ENCODE peak calls at places on chromosomes 12 and 14, in five cellular contexts. H is endothelial cell, D is SK-N-MC, E is MCF 10A, N is NCI-H1105. P is an unnamed sample.
A peak's percentile ranks its signal among the peaks of the same experiment; 100 is the strongest.

GRCh38 chr12:116172224-116172849 is 105.2 kb downstream of the MED13L start:
- DNase-seq in H (no peak), D (no peak), E (peak; percentile 27), N (no peak), P (no peak)

GRCh38 chr14:19947413-19948090 is 16.8 kb downstream of the OR4K1 start:
- DNase-seq in H (no peak), D (no peak), E (no peak), N (no peak), P (no peak)

GRCh38 chr14:79018846-79019245 is 848.7 kb downstream of the NRXN3 start:
- DNase-seq in H (no peak), D (no peak), E (no peak), N (no peak), P (peak; percentile 83)

GRCh38 chr12:131928080-131928764 is 854 bp upstream of the PUS1 start:
- DNase-seq in H (no peak), D (no peak), E (no peak), N (no peak), P (no peak)

GRCh38 chr12:132345126-132345525 is 15.7 kb upstream of the GALNT9 start:
- DNase-seq in H (no peak), D (no peak), E (no peak), N (no peak), P (no peak)

GRCh38 chr12:116890330-116890729 is 9.1 kb upstream of the HRK start:
- DNase-seq in H (no peak), D (no peak), E (no peak), N (no peak), P (no peak)

GRCh38 chr14:89911018-89911919 is 43.3 kb downstream of the EFCAB11 start:
- DNase-seq in H (no peak), D (no peak), E (peak; percentile 23), N (peak; percentile 2), P (peak; percentile 71)

GRCh38 chr12:46303039-46303666 is 34.3 kb upstream of the SLC38A1 start:
- DNase-seq in H (peak; percentile 36), D (no peak), E (peak; percentile 49), N (no peak), P (peak; percentile 8)

GRCh38 chr14:23123419-23123818 is 4.4 kb upstream of the CEBPE start:
- DNase-seq in H (no peak), D (no peak), E (peak; percentile 84), N (no peak), P (no peak)

GRCh38 chr12:125171267-125171666 is 106.0 kb downstream of the AACS start:
- DNase-seq in H (no peak), D (no peak), E (no peak), N (no peak), P (no peak)

GRCh38 chr14:54011001-54011400 is 54.4 kb upstream of the BMP4 start:
- DNase-seq in H (no peak), D (no peak), E (peak; percentile 8), N (no peak), P (peak; percentile 4)

GRCh38 chr12:10753066-10753465 is 29.9 kb upstream of the YBX3 start:
- DNase-seq in H (no peak), D (no peak), E (peak; percentile 17), N (no peak), P (peak; percentile 76)

GRCh38 chr12:11765817-11766794 is 116.6 kb downstream of the ETV6 start:
- DNase-seq in H (peak; percentile 39), D (peak; percentile 99), E (peak; percentile 23), N (no peak), P (peak; percentile 93)

GRCh38 chr12:122845041-122845864 is 10.0 kb downstream of the HIP1R start:
- DNase-seq in H (no peak), D (no peak), E (no peak), N (no peak), P (no peak)

GRCh38 chr12:13437541-13437940 is 241.0 kb downstream of the EMP1 start:
- DNase-seq in H (no peak), D (no peak), E (no peak), N (no peak), P (no peak)

GRCh38 chr12:93245543-93245942 is 132.2 kb upstream of the NUDT4 start:
- DNase-seq in H (no peak), D (no peak), E (no peak), N (no peak), P (no peak)

GRCh38 chr12:56718636-56719035 is 6.5 kb downstream of the NACA start:
- DNase-seq in H (no peak), D (no peak), E (no peak), N (no peak), P (no peak)

GRCh38 chr12:91406920-91407341 is 224.3 kb upstream of the DCN start:
- DNase-seq in H (no peak), D (no peak), E (peak; percentile 94), N (no peak), P (peak; percentile 32)

GRCh38 chr14:22390195-22390594 is 198.8 kb downstream of the DAD1 start:
- DNase-seq in H (no peak), D (no peak), E (no peak), N (no peak), P (no peak)

GRCh38 chr12:131123817-131124216 is 170.1 kb downstream of the ADGRD1 start:
- DNase-seq in H (no peak), D (no peak), E (no peak), N (no peak), P (no peak)

GRCh38 chr14:68655021-68655811 is 137.7 kb downstream of the ZFP36L1 start:
- DNase-seq in H (no peak), D (no peak), E (no peak), N (peak; percentile 16), P (no peak)

GRCh38 chr14:33509927-33510535 is 440.8 kb downstream of the EGLN3 start:
- DNase-seq in H (no peak), D (no peak), E (peak; percentile 77), N (no peak), P (peak; percentile 93)

GRCh38 chr12:52667509-52667908 is 12.7 kb downstream of the KRT1 start:
- DNase-seq in H (no peak), D (no peak), E (no peak), N (no peak), P (no peak)

GRCh38 chr12:6230321-6231110 is 30.3 kb downstream of the CD9 start:
- DNase-seq in H (no peak), D (no peak), E (peak; percentile 65), N (no peak), P (peak; percentile 59)

GRCh38 chr14:52365071-52365470 is 51.0 kb downstream of the PTGER2 start:
- DNase-seq in H (no peak), D (no peak), E (no peak), N (no peak), P (peak; percentile 88)

GRCh38 chr14:95326987-95327386 is 7.3 kb upstream of the CLMN start:
- DNase-seq in H (no peak), D (no peak), E (no peak), N (no peak), P (no peak)

GRCh38 chr14:34179723-34180122 is 228.8 kb upstream of the EGLN3 start:
- DNase-seq in H (no peak), D (no peak), E (no peak), N (peak; percentile 65), P (no peak)